ENCODE peak calls at places on chromosomes 2 and 18, in seven cellular contexts. P, U, W, A, H, V and B are unnamed samples.

GRCh38 chr2:133574620-133575019 is 6.4 kb upstream of the NCKAP5 start:
- DNase-seq in P (no peak), U (no peak), W (peak; percentile 73), A (no peak), H (no peak), V (no peak), B (no peak)

GRCh38 chr2:171814883-171815282 is 79.2 kb downstream of the SLC25A12 start:
- DNase-seq in P (no peak), U (no peak), W (no peak), A (no peak), H (no peak), V (no peak), B (no peak)

GRCh38 chr2:152028182-152028862 is 70.5 kb downstream of the CACNB4 start:
- DNase-seq in P (peak; percentile 13), U (no peak), W (no peak), A (no peak), H (no peak), V (peak; percentile 59), B (no peak)

GRCh38 chr2:68877079-68877772 is 6.0 kb upstream of the BMP10 start:
- DNase-seq in P (no peak), U (no peak), W (no peak), A (no peak), H (no peak), V (no peak), B (no peak)

GRCh38 chr2:102337481-102338386 is 17.9 kb upstream of the IL18R1 start:
- DNase-seq in P (peak; percentile 57), U (no peak), W (no peak), A (no peak), H (no peak), V (peak; percentile 74), B (no peak)

GRCh38 chr2:158486150-158486969 is 29.6 kb downstream of the PKP4 start:
- DNase-seq in P (no peak), U (no peak), W (no peak), A (no peak), H (no peak), V (no peak), B (no peak)

GRCh38 chr2:193963472-193964119 is 1693.4 kb upstream of the SLC39A10 start:
- DNase-seq in P (peak; percentile 81), U (no peak), W (no peak), A (no peak), H (peak; percentile 2), V (peak; percentile 88), B (no peak)

GRCh38 chr2:23135481-23136100 is 249.4 kb upstream of the KLHL29 start:
- DNase-seq in P (no peak), U (no peak), W (no peak), A (no peak), H (peak; percentile 29), V (no peak), B (no peak)

GRCh38 chr2:241219030-241219382 is 30.5 kb downstream of the ANO7 start:
- DNase-seq in P (no peak), U (no peak), W (no peak), A (no peak), H (no peak), V (no peak), B (no peak)

GRCh38 chr2:241218131-241219029 is 29.9 kb downstream of the ANO7 start:
- DNase-seq in P (no peak), U (no peak), W (peak; percentile 55), A (peak; percentile 44), H (peak; percentile 96), V (peak; percentile 33), B (no peak)

GRCh38 chr2:241216211-241216761 is 27.8 kb downstream of the ANO7 start:
- DNase-seq in P (no peak), U (no peak), W (no peak), A (no peak), H (peak; percentile 85), V (no peak), B (no peak)

GRCh38 chr2:241215421-241215820 is 26.9 kb downstream of the ANO7 start:
- DNase-seq in P (no peak), U (no peak), W (no peak), A (no peak), H (no peak), V (no peak), B (no peak)

DNA sequence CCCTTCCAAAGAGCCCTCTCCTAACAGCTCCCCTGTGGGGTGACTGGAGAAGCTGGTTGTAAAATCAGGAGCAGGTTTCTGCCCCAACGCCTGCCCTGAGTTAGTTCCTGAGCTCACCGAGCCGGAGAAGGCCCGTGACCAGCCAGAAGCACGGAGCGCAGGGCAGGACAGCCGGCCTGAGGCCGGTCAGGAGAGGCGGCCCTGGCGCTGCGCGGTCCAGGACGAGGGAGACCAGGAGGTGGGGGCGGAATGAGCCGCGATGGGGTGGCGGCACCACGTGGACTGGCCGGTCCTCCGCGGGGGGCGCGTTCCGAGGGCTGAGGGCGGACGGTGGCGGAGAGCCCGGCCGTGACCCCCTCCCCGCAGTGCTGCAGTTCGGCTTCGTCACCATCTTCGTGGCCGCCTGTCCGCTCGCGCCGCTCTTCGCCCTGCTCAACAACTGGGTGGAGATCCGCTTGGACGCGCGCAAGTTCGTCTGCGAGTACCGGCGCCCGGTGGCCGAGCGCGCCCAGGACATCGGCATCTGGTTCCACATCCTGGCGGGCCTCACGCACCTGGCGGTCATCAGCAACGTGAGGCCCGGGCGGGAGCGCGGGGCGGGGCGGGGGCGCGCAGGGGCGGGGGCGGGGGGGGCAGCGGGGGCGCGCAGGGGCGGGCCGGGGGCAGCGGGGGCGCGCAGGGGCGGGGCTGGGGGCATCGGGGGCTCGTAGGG is 29.0 kb downstream of the ANO7 start:
- DNase-seq in P (peak; percentile 73), U (peak; percentile 11), W (peak; percentile 68), A (peak; percentile 34), H (peak; percentile 99), V (peak; percentile 67), B (no peak)
- H3K4me3 ChIP-seq in P (peak overlapping the region; percentile 46), U (peak overlapping the region; percentile 48), W (peak overlapping the region; percentile 31), A (no peak overlapping the region), H (peak overlapping the region; percentile 69), V (peak overlapping the region; percentile 52), B (no peak overlapping the region)

DNA sequence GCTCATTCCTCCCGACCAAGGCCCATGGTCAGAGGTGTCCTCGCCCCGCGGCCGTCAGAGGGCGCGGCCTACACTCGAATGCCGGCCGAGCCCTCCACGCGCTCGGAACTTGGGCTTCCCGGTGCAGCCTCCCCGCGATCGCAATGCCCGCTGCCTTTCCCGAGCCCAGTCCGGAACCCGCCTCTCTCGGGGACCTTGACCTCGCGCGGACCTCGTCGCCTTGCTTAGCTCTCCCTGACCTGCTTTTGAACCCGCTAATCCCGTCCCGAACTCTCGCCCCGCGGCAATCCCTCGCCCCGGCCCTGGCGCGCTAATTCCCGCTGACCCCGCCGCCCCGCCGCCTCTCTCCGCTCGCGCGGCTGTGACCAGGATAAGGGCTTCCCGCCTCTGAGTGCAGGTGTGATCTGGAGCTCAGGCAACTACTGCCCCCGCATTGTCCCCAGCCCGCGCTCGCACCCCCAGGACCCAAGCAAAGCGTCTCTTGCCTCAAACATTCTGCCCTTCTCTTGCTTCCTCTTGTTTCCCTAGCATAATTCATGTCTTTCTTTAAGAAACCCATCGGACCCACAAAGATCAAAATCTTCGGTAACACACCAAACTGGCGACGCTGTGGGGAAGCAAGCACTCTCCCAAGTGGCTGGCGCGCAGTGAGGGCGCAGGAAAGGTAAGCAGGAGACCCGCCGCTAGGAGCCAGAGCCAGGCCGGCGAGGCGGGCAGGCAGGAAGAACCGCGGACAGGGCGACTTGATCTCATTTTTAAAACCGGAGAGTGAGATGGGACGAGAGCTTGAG is 46.6 kb upstream of the ATP6V1B1 start:
- DNase-seq in P (no peak), U (no peak), W (no peak), A (no peak), H (peak; percentile 85), V (no peak), B (no peak)
- H3K4me3 ChIP-seq in P (no peak overlapping the region), U (no peak overlapping the region), W (peak overlapping the region; percentile 56), A (no peak overlapping the region), H (peak overlapping the region; percentile 19), V (no peak overlapping the region), B (no peak overlapping the region)

GRCh38 chr18:906416-907170 is 1.9 kb downstream of the ADCYAP1 start:
- DNase-seq in P (no peak), U (no peak), W (no peak), A (no peak), H (peak; percentile 78), V (peak; percentile 5), B (no peak)

GRCh38 chr18:905948-906415 is 1.3 kb downstream of the ADCYAP1 start:
- DNase-seq in P (no peak), U (no peak), W (no peak), A (no peak), H (peak; percentile 79), V (no peak), B (no peak)

GRCh38 chr18:908631-909621 is 4.3 kb downstream of the ADCYAP1 start:
- DNase-seq in P (no peak), U (no peak), W (no peak), A (no peak), H (peak; percentile 71), V (peak; percentile 10), B (no peak)

GRCh38 chr18:907880-908512 is 3.3 kb downstream of the ADCYAP1 start:
- DNase-seq in P (no peak), U (no peak), W (no peak), A (no peak), H (peak; percentile 63), V (no peak), B (no peak)

GRCh38 chr18:907171-907879 is 2.7 kb downstream of the ADCYAP1 start:
- DNase-seq in P (no peak), U (no peak), W (no peak), A (no peak), H (peak; percentile 82), V (no peak), B (no peak)
- H3K4me3 ChIP-seq in P (peak overlapping the region; percentile 22), U (peak overlapping the region; percentile 11), W (peak overlapping the region; percentile 34), A (no peak overlapping the region), H (peak overlapping the region; percentile 47), V (peak overlapping the region; percentile 10), B (peak overlapping the region; percentile 80)

DNA sequence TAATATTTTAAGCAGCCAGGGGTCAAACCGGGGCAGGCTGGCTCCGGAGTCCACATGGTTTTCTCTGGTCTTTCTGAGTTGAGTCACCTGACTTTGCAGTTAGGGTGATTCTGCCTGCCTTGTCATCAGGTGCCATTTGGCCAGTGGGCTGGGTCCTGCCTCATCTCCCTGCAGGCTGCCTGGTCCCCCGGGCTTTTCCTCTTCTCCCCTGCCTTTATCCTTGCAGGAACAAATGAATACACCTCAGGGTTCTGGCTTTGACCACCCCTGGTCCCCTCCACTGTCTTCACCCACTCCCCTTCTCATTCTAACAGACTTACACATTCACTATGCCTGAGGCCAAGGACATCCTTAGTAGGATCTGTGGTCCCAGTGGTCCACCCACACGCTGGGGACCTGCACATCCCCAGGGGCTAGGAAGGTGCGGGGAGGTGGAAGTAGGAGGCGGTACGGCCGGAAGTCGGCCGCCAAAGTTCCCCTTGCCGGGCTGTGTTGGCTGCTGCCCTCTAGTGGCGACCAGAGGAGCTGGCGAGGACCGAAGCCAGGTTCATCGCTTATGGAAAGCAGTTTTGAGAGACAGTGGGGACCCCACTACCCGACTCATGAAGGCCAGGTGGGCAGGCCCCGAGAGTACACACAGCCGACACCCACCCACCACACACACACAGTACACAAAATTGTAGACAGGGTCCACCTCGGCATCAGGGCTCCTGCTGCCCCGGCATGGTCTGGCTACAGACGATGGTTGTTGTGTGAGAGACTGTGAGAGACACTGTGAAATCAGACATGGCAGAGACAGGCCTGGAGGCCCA is 6.3 kb upstream of the TEX261 start:
- DNase-seq in P (peak; percentile 72), U (no peak), W (peak; percentile 59), A (peak; percentile 75), H (peak; percentile 85), V (peak; percentile 70), B (peak; percentile 72)
- H3K4me3 ChIP-seq in P (peak overlapping the region; percentile 22), U (peak overlapping the region; percentile 34), W (peak overlapping the region; percentile 6), A (peak overlapping the region; percentile 62), H (no peak overlapping the region), V (peak overlapping the region; percentile 34), B (peak overlapping the region; percentile 57)

GRCh38 chr2:170156592-170156991 is 21.4 kb upstream of the MYO3B start:
- DNase-seq in P (no peak), U (no peak), W (no peak), A (no peak), H (no peak), V (no peak), B (no peak)
- H3K4me3 ChIP-seq in P (no peak overlapping the region), U (no peak overlapping the region), W (no peak overlapping the region), A (no peak overlapping the region), H (no peak overlapping the region), V (no peak overlapping the region), B (no peak overlapping the region)

GRCh38 chr2:119256574-119256921 is 32.9 kb downstream of the STEAP3 start:
- DNase-seq in P (no peak), U (no peak), W (no peak), A (no peak), H (no peak), V (no peak), B (no peak)
- H3K4me3 ChIP-seq in P (no peak overlapping the region), U (no peak overlapping the region), W (no peak overlapping the region), A (no peak overlapping the region), H (no peak overlapping the region), V (no peak overlapping the region), B (no peak overlapping the region)